ENCODE peak calls at places on chromosomes 12 and 14, in four cellular contexts. R is A549, M is left lung, I is tibial nerve. U is an unnamed sample.
A peak's percentile ranks its signal among the peaks of the same experiment; 100 is the strongest.

GRCh38 chr12:11807453-11807852 is 158.0 kb downstream of the ETV6 start:
- DNase-seq in R (no peak), M (no peak), I (no peak), U (no peak)

GRCh38 chr12:20740972-20741371 is 45.8 kb downstream of the SLCO1C1 start:
- DNase-seq in M (no peak), I (no peak), R (no peak), U (no peak)

GRCh38 chr12:111359914-111360276 is 9.0 kb downstream of the PHETA1 start:
- DNase-seq in R (no peak), M (no peak), I (no peak), U (no peak)

GRCh38 chr12:15861404-15861803 is 20.8 kb upstream of the STRAP start:
- DNase-seq in I (no peak), R (no peak), M (no peak), U (no peak)

GRCh38 chr14:77086017-77086727 is 11.9 kb upstream of the CIPC start:
- DNase-seq in M (no peak), I (no peak), R (no peak), U (no peak)

GRCh38 chr12:95700316-95700785 is 90.2 kb downstream of the NTN4 start:
- DNase-seq in I (no peak), M (no peak), R (no peak), U (no peak)

GRCh38 chr14:68137704-68138619 is 318.4 kb downstream of the RAD51B start:
- DNase-seq in I (peak; percentile 26), R (peak; percentile 69), M (no peak), U (peak; percentile 36)

GRCh38 chr12:6936642-6937480 is 6.8 kb upstream of the RNU7-1 start:
- DNase-seq in I (no peak), M (no peak), R (no peak), U (no peak)

GRCh38 chr14:36467332-36467731 is 52.7 kb downstream of the NKX2-1 start:
- DNase-seq in M (no peak), R (no peak), I (no peak), U (no peak)

DNA sequence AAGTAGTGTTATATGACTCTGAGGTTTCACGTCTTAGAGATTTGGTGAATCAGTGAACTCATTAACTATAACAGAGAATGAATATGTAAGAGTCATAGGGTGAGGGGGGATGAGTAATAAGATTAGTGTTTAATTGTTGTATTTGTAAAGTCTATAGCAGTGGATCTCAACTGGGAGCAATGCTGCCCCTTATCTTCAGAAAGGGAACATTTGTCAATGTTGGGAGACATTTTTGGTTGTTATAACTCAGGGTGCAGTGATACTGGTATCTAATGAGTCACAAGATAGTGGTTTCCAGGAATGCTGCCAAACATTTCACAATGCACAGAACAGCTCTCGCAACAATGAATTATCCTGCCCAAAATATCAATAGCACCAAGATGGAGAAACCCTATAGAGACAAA is 1193.7 kb downstream of the GALC start:
- DNase-seq in R (no peak), M (no peak), I (peak; percentile 63), U (no peak)
- TF ChIP-seq CTCF in R (no peak), M (no peak), I (no peak), U (no peak)

DNA sequence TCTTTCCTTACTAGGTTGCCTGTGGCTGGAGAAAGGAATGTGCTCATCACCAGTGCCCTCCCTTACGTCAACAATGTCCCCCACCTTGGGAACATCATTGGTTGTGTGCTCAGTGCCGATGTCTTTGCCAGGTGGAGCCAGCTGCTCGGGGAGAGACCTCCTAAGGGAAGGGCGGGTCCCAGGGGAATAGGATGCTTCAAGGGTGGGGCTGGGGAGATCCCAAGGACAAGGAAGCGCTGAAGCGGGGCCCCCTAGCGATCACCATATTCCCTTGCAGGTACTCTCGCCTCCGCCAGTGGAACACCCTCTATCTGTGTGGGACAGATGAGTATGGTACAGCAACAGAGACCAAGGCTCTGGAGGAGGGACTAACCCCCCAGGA is 10.3 kb downstream of the MARS1 start:
- DNase-seq in R (no peak), I (no peak), M (no peak), U (no peak)
- TF ChIP-seq CTCF in R (no peak), I (no peak), M (no peak), U (no peak)

GRCh38 chr14:89290813-89291212 is 126.2 kb downstream of the FOXN3 start:
- DNase-seq in M (no peak), I (no peak), R (no peak), U (no peak)
- TF ChIP-seq CTCF in M (no peak), I (no peak), R (no peak), U (no peak)

GRCh38 chr12:120847392-120848157 is 56.6 kb downstream of the SPPL3 start:
- DNase-seq in M (no peak), I (no peak), R (no peak), U (no peak)
- TF ChIP-seq CTCF in M (no peak), I (no peak), R (no peak), U (no peak)

U was measured in CD14-positive monocyte.